ENCODE peak calls at places on chromosomes 2 and 18, in ten cellular contexts. T is aorta, J is psoas muscle, M is A549, U is OCI-LY7, H is lower lobe of right lung, N is astrocyte, S is transverse colon, O is HAP-1, F is mucosa of descending colon. E is an unnamed sample. For H3K4me1, the result is how much of the 10 kb centered on the place peaks cover.

GRCh38 chr2:180227461-180227860 is 220.4 kb upstream of the CWC22 start:
- DNase-seq in T (no peak), J (no peak), M (no peak), U (no peak), H (no peak), N (no peak), S (no peak), O (no peak), F (no peak), E (peak)

GRCh38 chr2:7813541-7814310 is 868.1 kb upstream of the ID2 start:
- DNase-seq in T (no peak), J (no peak), M (no peak), U (no peak), H (no peak), N (no peak), S (no peak), O (no peak), F (no peak), E (peak)

GRCh38 chr18:23209796-23210195 is 74.5 kb downstream of the CABLES1 start:
- DNase-seq in T (no peak), J (no peak), M (no peak), U (no peak), H (no peak), N (no peak), S (no peak), O (no peak), F (no peak), E (no peak)

GRCh38 chr18:32831781-32832180 is 59.0 kb upstream of the KLHL14 start:
- DNase-seq in T (no peak), J (no peak), M (no peak), U (no peak), H (no peak), N (peak), S (no peak), O (no peak), F (no peak), E (no peak)

GRCh38 chr18:46596119-46596518 is 60.9 kb downstream of the LOXHD1 start:
- DNase-seq in T (no peak), J (no peak), M (no peak), U (no peak), H (no peak), N (no peak), S (no peak), O (no peak), F (no peak), E (no peak)

GRCh38 chr2:16745466-16745865 is 79.8 kb upstream of the CYRIA start:
- DNase-seq in T (no peak), J (no peak), M (no peak), U (no peak), H (no peak), N (no peak), S (no peak), O (no peak), F (no peak), E (no peak)

GRCh38 chr18:61992285-61992684 is 99.5 kb upstream of the RNF152 start:
- DNase-seq in T (no peak), J (no peak), M (no peak), U (no peak), H (no peak), N (peak), S (no peak), O (no peak), F (no peak), E (no peak)

GRCh38 chr2:191249131-191249813 is 4.1 kb downstream of the MYO1B start:
- DNase-seq in T (no peak), J (no peak), M (no peak), U (no peak), H (no peak), N (peak), S (no peak), O (no peak), F (no peak), E (no peak)

GRCh38 chr2:49861821-49862220 is 707.5 kb upstream of the FSHR start:
- DNase-seq in T (no peak), J (no peak), M (no peak), U (no peak), H (no peak), N (no peak), S (no peak), O (no peak), F (no peak), E (no peak)

GRCh38 chr2:26646986-26647672 is 6.0 kb upstream of the CIB4 start:
- DNase-seq in T (no peak), J (no peak), M (no peak), U (no peak), H (no peak), N (no peak), S (no peak), O (no peak), F (no peak), E (no peak)

GRCh38 chr18:24170389-24170788 is 31.5 kb downstream of the CABYR start:
- DNase-seq in T (no peak), J (no peak), M (no peak), U (no peak), H (no peak), N (no peak), S (no peak), O (no peak), F (no peak), E (no peak)

GRCh38 chr2:105384216-105384615 is 14.6 kb downstream of the FHL2 start:
- DNase-seq in T (no peak), J (no peak), M (no peak), U (no peak), H (no peak), N (no peak), S (no peak), O (no peak), F (peak), E (no peak)

GRCh38 chr2:105385703-105386540 is 12.9 kb downstream of the FHL2 start:
- DNase-seq in T (no peak), J (no peak), M (no peak), U (no peak), H (no peak), N (no peak), S (peak), O (no peak), F (peak), E (no peak)

GRCh38 chr2:105383456-105383855 is 15.4 kb downstream of the FHL2 start:
- DNase-seq in T (no peak), J (no peak), M (no peak), U (no peak), H (no peak), N (no peak), S (no peak), O (no peak), F (no peak), E (peak)

GRCh38 chr2:105387225-105387624 is 11.6 kb downstream of the FHL2 start:
- DNase-seq in T (no peak), J (no peak), M (no peak), U (no peak), H (no peak), N (no peak), S (peak), O (no peak), F (no peak), E (no peak)

GRCh38 chr2:105384861-105385260 is 14.0 kb downstream of the FHL2 start:
- DNase-seq in T (no peak), J (no peak), M (no peak), U (no peak), H (no peak), N (no peak), S (no peak), O (no peak), F (no peak), E (no peak)
- H3K4me1 ChIP-seq in T (under half), J (half or more), M (under half), U (under half), H (under half), N (under half), S (under half), O (under half), F (under half), E (half or more)

GRCh38 chr2:109423556-109424359 is 190.0 kb downstream of the SEPTIN10 start:
- DNase-seq in T (peak), J (peak), M (no peak), U (no peak), H (peak), N (no peak), S (peak), O (no peak), F (peak), E (no peak)

GRCh38 chr2:109421606-109422005 is 192.2 kb downstream of the SEPTIN10 start:
- DNase-seq in T (peak), J (no peak), M (no peak), U (no peak), H (peak), N (no peak), S (no peak), O (no peak), F (no peak), E (no peak)

GRCh38 chr2:109422071-109422757 is 191.6 kb downstream of the SEPTIN10 start:
- DNase-seq in T (no peak), J (peak), M (no peak), U (no peak), H (peak), N (no peak), S (no peak), O (no peak), F (no peak), E (no peak)

GRCh38 chr2:109421101-109421500 is 192.7 kb downstream of the SEPTIN10 start:
- DNase-seq in T (no peak), J (peak), M (no peak), U (no peak), H (peak), N (no peak), S (no peak), O (no peak), F (no peak), E (no peak)

DNA sequence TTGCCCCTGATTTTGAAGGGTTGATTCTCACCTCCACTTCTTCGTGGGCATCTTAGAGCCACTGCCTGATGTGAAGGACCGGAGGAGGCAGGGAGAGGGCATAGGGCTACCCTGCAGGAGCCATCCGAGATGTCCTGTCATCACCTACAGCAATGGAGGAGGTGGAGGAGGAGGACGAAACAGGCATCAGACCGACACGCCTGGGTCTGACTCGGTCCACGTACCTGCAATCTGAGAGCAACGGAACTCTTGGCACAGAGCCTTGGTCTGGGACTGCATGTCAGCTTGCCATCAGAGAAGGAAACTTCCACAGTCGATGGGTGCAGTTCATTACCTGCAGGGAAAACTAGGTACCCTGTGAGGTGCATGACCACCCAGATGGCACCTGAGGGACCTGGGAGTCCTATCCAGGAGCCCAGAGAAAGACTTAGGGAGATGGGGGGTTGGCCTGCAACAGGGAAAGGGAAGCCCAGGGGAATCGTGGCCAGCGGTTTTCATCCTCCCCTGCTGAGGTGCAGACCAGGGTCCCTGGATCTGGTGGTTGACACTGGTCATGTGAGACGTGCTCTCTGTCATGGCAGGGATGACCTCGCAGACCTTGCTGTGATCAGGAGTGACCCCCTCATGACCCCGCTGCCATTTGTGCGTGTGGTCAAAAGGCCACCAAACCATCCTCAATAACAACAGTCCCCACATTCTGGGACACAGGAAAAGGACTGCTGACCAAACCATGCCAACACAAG is 190.8 kb downstream of the SEPTIN10 start:
- DNase-seq in T (no peak), J (peak), M (no peak), U (no peak), H (peak), N (no peak), S (no peak), O (no peak), F (no peak), E (no peak)
- H3K4me1 ChIP-seq in T (under half), J (under half), M (under half), U (under half), H (under half), N (under half), S (under half), O (under half), F (under half), E (under half)

GRCh38 chr2:173985595-173985994 is 20.4 kb upstream of the SP3 start:
- DNase-seq in T (no peak), J (no peak), M (no peak), U (no peak), H (no peak), N (no peak), S (no peak), O (no peak), F (no peak), E (no peak)
- H3K4me1 ChIP-seq in T (under half), J (under half), M (under half), U (under half), H (under half), N (under half), S (under half), O (under half), F (under half), E (under half)

DNA sequence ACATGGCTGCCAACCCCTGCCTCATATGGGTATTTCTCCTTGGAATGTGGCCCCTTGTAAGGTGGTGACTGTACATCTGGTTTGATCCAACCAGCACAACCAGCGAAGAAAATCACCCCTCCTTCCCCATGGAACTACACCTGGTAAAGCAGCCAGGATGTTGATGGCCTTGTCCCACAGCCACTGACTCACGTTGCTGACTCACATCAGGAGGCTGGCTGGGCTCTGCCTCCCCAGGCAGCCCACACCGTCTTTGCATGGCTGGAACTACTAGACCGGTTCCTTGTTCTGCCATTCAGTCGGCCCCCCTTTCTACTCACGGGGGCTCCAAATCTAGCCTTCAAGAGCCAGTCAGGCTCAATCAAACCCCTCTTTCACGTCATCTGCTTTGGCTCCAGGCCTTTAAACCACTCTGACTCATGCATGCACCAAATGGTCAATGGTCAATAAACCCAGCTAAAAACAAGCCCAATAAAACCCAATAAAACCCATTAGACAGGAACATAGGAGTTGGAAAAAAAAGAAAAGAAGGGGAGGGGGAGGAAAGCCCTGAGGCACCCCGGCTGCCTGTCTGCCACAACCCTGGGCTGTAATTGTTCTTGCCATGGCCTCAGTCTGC is 114.8 kb downstream of the PLB1 start:
- DNase-seq in T (peak), J (peak), M (peak), U (no peak), H (no peak), N (peak), S (peak), O (no peak), F (peak), E (peak)
- H3K4me1 ChIP-seq in T (under half), J (half or more), M (under half), U (under half), H (under half), N (under half), S (under half), O (under half), F (under half), E (under half)

DNA sequence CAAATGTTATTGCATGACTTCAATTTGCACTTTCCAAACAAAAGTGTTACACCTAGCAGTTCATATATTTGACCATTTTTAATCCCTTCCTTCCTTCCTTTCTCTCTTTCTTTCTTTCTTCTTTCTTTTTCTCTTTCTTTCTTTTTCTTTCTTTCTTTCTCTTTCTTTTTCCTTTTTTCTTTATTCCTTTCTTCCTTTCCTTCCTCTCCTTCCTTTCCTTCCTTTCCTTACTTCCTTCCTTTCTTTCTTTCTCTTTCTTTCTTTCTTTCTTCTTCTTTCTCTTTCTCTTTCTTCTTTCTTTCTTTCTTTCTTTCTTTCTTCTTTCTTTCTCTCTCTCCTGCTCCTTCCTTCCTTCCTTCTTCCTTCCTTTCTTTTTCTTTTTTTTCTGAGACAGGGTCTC is 146.7 kb upstream of the ALKAL2 start:
- DNase-seq in T (no peak), J (no peak), M (no peak), U (no peak), H (no peak), N (no peak), S (no peak), O (no peak), F (no peak), E (no peak)
- H3K4me1 ChIP-seq in T (under half), J (under half), M (under half), U (under half), H (under half), N (under half), S (under half), O (under half), F (under half), E (under half)

GRCh38 chr2:11743531-11743815 is 3.0 kb upstream of the LPIN1 start:
- DNase-seq in T (no peak), J (peak), M (no peak), U (no peak), H (no peak), N (no peak), S (no peak), O (no peak), F (no peak), E (no peak)

GRCh38 chr2:11742317-11742701 is 4.1 kb upstream of the LPIN1 start:
- DNase-seq in T (no peak), J (no peak), M (no peak), U (no peak), H (no peak), N (no peak), S (no peak), O (no peak), F (no peak), E (no peak)

GRCh38 chr2:11744631-11745394 is 1.6 kb upstream of the LPIN1 start:
- DNase-seq in T (no peak), J (peak), M (peak), U (peak), H (no peak), N (peak), S (no peak), O (peak), F (no peak), E (peak)

GRCh38 chr2:11743846-11744553 is 2.4 kb upstream of the LPIN1 start:
- DNase-seq in T (peak), J (peak), M (peak), U (peak), H (peak), N (peak), S (peak), O (peak), F (peak), E (peak)

GRCh38 chr2:11742702-11743530 is 3.5 kb upstream of the LPIN1 start:
- DNase-seq in T (no peak), J (peak), M (no peak), U (no peak), H (no peak), N (no peak), S (no peak), O (no peak), F (no peak), E (no peak)
- H3K4me1 ChIP-seq in T (under half), J (under half), M (half or more), U (under half), H (half or more), N (under half), S (under half), O (under half), F (under half), E (under half)